ENCODE peak calls at places on chromosomes 5 and 9, in seven cellular contexts. One of them, this sample, is unnamed.

GRCh38 chr5:52579391-52579790 is 208.3 kb upstream of the ITGA1 start:
- DNase-seq in left ventricle myocardium inferior: no peak
- DNase-seq in K562: no peak
- DNase-seq in pancreas: no peak
- DNase-seq in CD8-positive, alpha-beta T cell: no peak
- DNase-seq in tibial nerve: no peak
- DNase-seq in mammary epithelial cell: peak; percentile 39
- DNase-seq in this sample: no peak

GRCh38 chr5:149671544-149671943 is 58.6 kb upstream of the PPARGC1B start:
- DNase-seq in K562: no peak
- DNase-seq in tibial nerve: no peak
- DNase-seq in CD8-positive, alpha-beta T cell: no peak
- DNase-seq in mammary epithelial cell: peak; percentile 33
- DNase-seq in left ventricle myocardium inferior: no peak
- DNase-seq in pancreas: no peak
- DNase-seq in this sample: no peak

GRCh38 chr9:105385372-105385985 is 62.4 kb upstream of the FSD1L start:
- DNase-seq in CD8-positive, alpha-beta T cell: peak; percentile 22
- DNase-seq in mammary epithelial cell: peak; percentile 49
- DNase-seq in left ventricle myocardium inferior: peak; percentile 20
- DNase-seq in tibial nerve: no peak
- DNase-seq in K562: no peak
- DNase-seq in pancreas: no peak
- DNase-seq in this sample: peak; percentile 46

GRCh38 chr9:36154213-36154952 is 14.8 kb upstream of the CCIN start:
- DNase-seq in CD8-positive, alpha-beta T cell: no peak
- DNase-seq in pancreas: no peak
- DNase-seq in K562: no peak
- DNase-seq in mammary epithelial cell: no peak
- DNase-seq in tibial nerve: no peak
- DNase-seq in left ventricle myocardium inferior: no peak
- DNase-seq in this sample: peak; percentile 26

GRCh38 chr5:96785271-96785670 is 22.5 kb downstream of the ERAP1 start:
- DNase-seq in pancreas: no peak
- DNase-seq in mammary epithelial cell: no peak
- DNase-seq in K562: no peak
- DNase-seq in tibial nerve: no peak
- DNase-seq in CD8-positive, alpha-beta T cell: no peak
- DNase-seq in left ventricle myocardium inferior: no peak
- DNase-seq in this sample: no peak

GRCh38 chr9:36332006-36332405 is 68.1 kb downstream of the RNF38 start:
- DNase-seq in mammary epithelial cell: no peak
- DNase-seq in tibial nerve: no peak
- DNase-seq in K562: no peak
- DNase-seq in pancreas: no peak
- DNase-seq in CD8-positive, alpha-beta T cell: no peak
- DNase-seq in left ventricle myocardium inferior: no peak
- DNase-seq in this sample: no peak

GRCh38 chr5:102048940-102049339 is 247.1 kb downstream of the SLCO4C1 start:
- DNase-seq in left ventricle myocardium inferior: no peak
- DNase-seq in pancreas: no peak
- DNase-seq in CD8-positive, alpha-beta T cell: no peak
- DNase-seq in K562: no peak
- DNase-seq in tibial nerve: no peak
- DNase-seq in mammary epithelial cell: no peak
- DNase-seq in this sample: no peak

GRCh38 chr9:20351715-20352114 is 270.6 kb downstream of the MLLT3 start:
- DNase-seq in mammary epithelial cell: no peak
- DNase-seq in tibial nerve: no peak
- DNase-seq in left ventricle myocardium inferior: no peak
- DNase-seq in K562: no peak
- DNase-seq in CD8-positive, alpha-beta T cell: no peak
- DNase-seq in pancreas: peak; percentile 15
- DNase-seq in this sample: no peak

GRCh38 chr9:76018244-76018643 is 127.8 kb downstream of the PCSK5 start:
- DNase-seq in mammary epithelial cell: no peak
- DNase-seq in left ventricle myocardium inferior: no peak
- DNase-seq in pancreas: peak; percentile 11
- DNase-seq in tibial nerve: no peak
- DNase-seq in K562: no peak
- DNase-seq in CD8-positive, alpha-beta T cell: no peak
- DNase-seq in this sample: no peak

GRCh38 chr5:94884294-94884693 is 265.8 kb downstream of the SLF1 start:
- DNase-seq in K562: no peak
- DNase-seq in left ventricle myocardium inferior: no peak
- DNase-seq in CD8-positive, alpha-beta T cell: no peak
- DNase-seq in mammary epithelial cell: no peak
- DNase-seq in pancreas: no peak
- DNase-seq in tibial nerve: peak; percentile 28
- DNase-seq in this sample: no peak

GRCh38 chr9:122904466-122904822 is 715 bp downstream of the RC3H2 start:
- DNase-seq in tibial nerve: no peak
- DNase-seq in K562: no peak
- DNase-seq in left ventricle myocardium inferior: no peak
- DNase-seq in CD8-positive, alpha-beta T cell: peak; percentile 33
- DNase-seq in mammary epithelial cell: peak; percentile 47
- DNase-seq in pancreas: no peak
- DNase-seq in this sample: no peak

GRCh38 chr9:136881691-136882108 is 4.6 kb upstream of the TRAF2 start:
- DNase-seq in tibial nerve: no peak
- DNase-seq in K562: no peak
- DNase-seq in mammary epithelial cell: peak; percentile 19
- DNase-seq in CD8-positive, alpha-beta T cell: peak; percentile 53
- DNase-seq in left ventricle myocardium inferior: no peak
- DNase-seq in pancreas: no peak
- DNase-seq in this sample: no peak

GRCh38 chr5:106699198-106699597 is 971.5 kb downstream of the EFNA5 start:
- DNase-seq in mammary epithelial cell: no peak
- DNase-seq in tibial nerve: no peak
- DNase-seq in CD8-positive, alpha-beta T cell: no peak
- DNase-seq in left ventricle myocardium inferior: no peak
- DNase-seq in pancreas: no peak
- DNase-seq in K562: no peak
- DNase-seq in this sample: no peak

GRCh38 chr5:78803386-78803785 is 154.8 kb upstream of the LHFPL2 start:
- DNase-seq in pancreas: peak; percentile 14
- DNase-seq in CD8-positive, alpha-beta T cell: no peak
- DNase-seq in left ventricle myocardium inferior: peak; percentile 80
- DNase-seq in K562: no peak
- DNase-seq in mammary epithelial cell: no peak
- DNase-seq in tibial nerve: peak; percentile 34
- DNase-seq in this sample: peak; percentile 76

GRCh38 chr5:79931866-79932265 is 59.2 kb downstream of the MTX3 start:
- DNase-seq in pancreas: no peak
- DNase-seq in K562: no peak
- DNase-seq in mammary epithelial cell: no peak
- DNase-seq in left ventricle myocardium inferior: no peak
- DNase-seq in tibial nerve: no peak
- DNase-seq in CD8-positive, alpha-beta T cell: no peak
- DNase-seq in this sample: no peak

GRCh38 chr5:3313569-3313968 is 282.1 kb upstream of the IRX1 start:
- DNase-seq in tibial nerve: no peak
- DNase-seq in left ventricle myocardium inferior: no peak
- DNase-seq in mammary epithelial cell: no peak
- DNase-seq in CD8-positive, alpha-beta T cell: no peak
- DNase-seq in pancreas: no peak
- DNase-seq in K562: no peak
- DNase-seq in this sample: no peak

GRCh38 chr9:123225995-123226394 is 42.4 kb downstream of the STRBP start:
- DNase-seq in mammary epithelial cell: peak; percentile 71
- DNase-seq in CD8-positive, alpha-beta T cell: no peak
- DNase-seq in pancreas: no peak
- DNase-seq in tibial nerve: no peak
- DNase-seq in left ventricle myocardium inferior: no peak
- DNase-seq in K562: no peak
- DNase-seq in this sample: no peak

GRCh38 chr5:180950291-180950949 is 38.2 kb upstream of the BTNL3 start:
- DNase-seq in pancreas: no peak
- DNase-seq in mammary epithelial cell: peak; percentile 36
- DNase-seq in left ventricle myocardium inferior: no peak
- DNase-seq in CD8-positive, alpha-beta T cell: no peak
- DNase-seq in K562: no peak
- DNase-seq in tibial nerve: no peak
- DNase-seq in this sample: no peak

GRCh38 chr5:6715271-6715670 is 2.0 kb downstream of the TENT4A start:
- DNase-seq in left ventricle myocardium inferior: no peak
- DNase-seq in tibial nerve: no peak
- DNase-seq in pancreas: no peak
- DNase-seq in K562: no peak
- DNase-seq in mammary epithelial cell: no peak
- DNase-seq in CD8-positive, alpha-beta T cell: no peak
- DNase-seq in this sample: no peak

GRCh38 chr5:173963867-173964429 is 25.0 kb upstream of the C5orf47 start:
- DNase-seq in CD8-positive, alpha-beta T cell: no peak
- DNase-seq in K562: no peak
- DNase-seq in mammary epithelial cell: peak; percentile 24
- DNase-seq in tibial nerve: no peak
- DNase-seq in pancreas: no peak
- DNase-seq in left ventricle myocardium inferior: no peak
- DNase-seq in this sample: no peak

GRCh38 chr5:139700711-139701693 is 52.9 kb downstream of the CXXC5 start:
- DNase-seq in CD8-positive, alpha-beta T cell: no peak
- DNase-seq in pancreas: no peak
- DNase-seq in mammary epithelial cell: no peak
- DNase-seq in K562: peak; percentile 34
- DNase-seq in tibial nerve: no peak
- DNase-seq in left ventricle myocardium inferior: no peak
- DNase-seq in this sample: no peak

GRCh38 chr9:35756275-35756742 is 2.2 kb upstream of the MSMP start:
- DNase-seq in pancreas: peak; percentile 77
- DNase-seq in CD8-positive, alpha-beta T cell: peak; percentile 80
- DNase-seq in mammary epithelial cell: no peak
- DNase-seq in tibial nerve: no peak
- DNase-seq in K562: no peak
- DNase-seq in left ventricle myocardium inferior: peak; percentile 50
- DNase-seq in this sample: peak; percentile 64

GRCh38 chr5:172169216-172169615 is 18.8 kb downstream of the STK10 start:
- DNase-seq in pancreas: no peak
- DNase-seq in left ventricle myocardium inferior: no peak
- DNase-seq in CD8-positive, alpha-beta T cell: no peak
- DNase-seq in K562: no peak
- DNase-seq in tibial nerve: no peak
- DNase-seq in mammary epithelial cell: no peak
- DNase-seq in this sample: no peak

GRCh38 chr5:172173771-172174170 is 14.3 kb downstream of the STK10 start:
- DNase-seq in K562: no peak
- DNase-seq in left ventricle myocardium inferior: no peak
- DNase-seq in mammary epithelial cell: peak; percentile 89
- DNase-seq in pancreas: no peak
- DNase-seq in CD8-positive, alpha-beta T cell: peak; percentile 71
- DNase-seq in tibial nerve: no peak
- DNase-seq in this sample: no peak

GRCh38 chr5:172170251-172170701 is 17.7 kb downstream of the STK10 start:
- DNase-seq in left ventricle myocardium inferior: peak; percentile 41
- DNase-seq in pancreas: no peak
- DNase-seq in CD8-positive, alpha-beta T cell: no peak
- DNase-seq in K562: no peak
- DNase-seq in tibial nerve: no peak
- DNase-seq in mammary epithelial cell: no peak
- DNase-seq in this sample: no peak

GRCh38 chr5:172172912-172173591 is 15.0 kb downstream of the STK10 start:
- DNase-seq in pancreas: no peak
- DNase-seq in left ventricle myocardium inferior: peak; percentile 59
- DNase-seq in mammary epithelial cell: no peak
- DNase-seq in tibial nerve: no peak
- DNase-seq in K562: no peak
- DNase-seq in CD8-positive, alpha-beta T cell: no peak
- DNase-seq in this sample: no peak

GRCh38 chr5:172171118-172171775 is 16.8 kb downstream of the STK10 start:
- DNase-seq in tibial nerve: no peak
- DNase-seq in CD8-positive, alpha-beta T cell: no peak
- DNase-seq in mammary epithelial cell: no peak
- DNase-seq in left ventricle myocardium inferior: no peak
- DNase-seq in pancreas: no peak
- DNase-seq in K562: no peak
- DNase-seq in this sample: no peak
- H3K4me3 ChIP-seq in tibial nerve: no peak overlapping the region
- H3K4me3 ChIP-seq in CD8-positive, alpha-beta T cell: no peak overlapping the region
- H3K4me3 ChIP-seq in mammary epithelial cell: no peak overlapping the region
- H3K4me3 ChIP-seq in left ventricle myocardium inferior: no peak overlapping the region
- H3K4me3 ChIP-seq in pancreas: no peak overlapping the region
- H3K4me3 ChIP-seq in K562: no peak overlapping the region
- H3K4me3 ChIP-seq in this sample: no peak overlapping the region

GRCh38 chr9:95477441-95477840 is 39.3 kb downstream of the PTCH1 start:
- DNase-seq in K562: no peak
- DNase-seq in tibial nerve: no peak
- DNase-seq in mammary epithelial cell: no peak
- DNase-seq in CD8-positive, alpha-beta T cell: no peak
- DNase-seq in pancreas: peak; percentile 30
- DNase-seq in left ventricle myocardium inferior: no peak
- DNase-seq in this sample: no peak
- H3K36me3 ChIP-seq in K562: peaks cover 60% of the 10 kb centered on the region
- H3K36me3 ChIP-seq in tibial nerve: no peaks in the 10 kb centered on the region
- H3K36me3 ChIP-seq in mammary epithelial cell: no peaks in the 10 kb centered on the region
- H3K36me3 ChIP-seq in CD8-positive, alpha-beta T cell: peaks cover 50% of the 10 kb centered on the region
- H3K36me3 ChIP-seq in pancreas: no peaks in the 10 kb centered on the region
- H3K36me3 ChIP-seq in left ventricle myocardium inferior: peaks cover 79% of the 10 kb centered on the region
- H3K36me3 ChIP-seq in this sample: no peaks in the 10 kb centered on the region

DNA sequence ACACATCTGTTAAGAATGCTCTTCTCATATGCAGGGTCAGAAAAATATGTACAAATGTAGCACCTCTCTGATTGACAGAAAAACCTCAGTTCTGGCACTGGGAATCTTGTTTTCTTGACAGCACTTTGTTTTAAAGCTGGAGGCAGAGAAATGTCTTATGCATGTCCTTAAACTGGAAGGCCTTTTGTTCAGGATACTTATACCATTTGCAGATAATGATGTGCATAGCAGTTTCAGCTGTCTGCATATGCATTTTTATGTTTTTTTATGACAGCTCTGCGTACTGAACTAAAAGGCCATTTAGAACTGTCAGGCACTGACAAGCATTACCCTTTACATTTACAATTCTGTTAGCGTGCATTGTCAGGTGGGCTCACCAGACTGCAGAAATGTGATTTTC is 567.8 kb downstream of the EBF1 start:
- DNase-seq in pancreas: no peak
- DNase-seq in CD8-positive, alpha-beta T cell: no peak
- DNase-seq in tibial nerve: no peak
- DNase-seq in mammary epithelial cell: no peak
- DNase-seq in left ventricle myocardium inferior: no peak
- DNase-seq in K562: no peak
- DNase-seq in this sample: no peak
- TF ChIP-seq CTCF in pancreas: no peak
- TF ChIP-seq CTCF in CD8-positive, alpha-beta T cell: no peak
- TF ChIP-seq CTCF in tibial nerve: no peak
- TF ChIP-seq CTCF in mammary epithelial cell: no peak
- TF ChIP-seq CTCF in left ventricle myocardium inferior: no peak
- TF ChIP-seq CTCF in K562: no peak
- TF ChIP-seq CTCF in this sample: no peak

DNA sequence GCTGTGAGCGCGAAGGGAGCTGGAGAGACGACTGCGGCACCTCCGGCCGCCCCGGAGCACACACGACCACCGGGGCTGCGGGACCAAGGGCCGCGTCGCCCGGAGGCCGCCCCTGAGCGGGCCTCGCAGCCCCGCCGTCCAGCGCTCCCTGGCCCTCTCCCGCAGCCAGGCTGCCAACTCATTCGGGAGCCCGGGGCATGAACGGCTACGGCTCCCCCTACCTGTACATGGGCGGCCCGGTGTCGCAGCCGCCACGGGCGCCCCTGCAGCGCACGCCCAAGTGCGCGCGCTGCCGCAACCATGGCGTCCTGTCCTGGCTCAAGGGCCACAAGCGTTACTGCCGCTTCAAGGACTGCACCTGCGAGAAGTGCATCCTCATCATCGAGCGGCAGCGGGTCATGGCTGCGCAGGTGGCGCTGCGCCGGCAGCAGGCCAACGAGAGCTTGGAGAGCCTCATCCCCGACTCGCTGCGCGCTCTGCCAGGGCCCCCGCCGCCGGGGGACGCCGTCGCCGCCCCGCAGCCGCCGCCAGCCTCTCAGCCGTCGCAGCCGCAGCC is 428 bp downstream of the DMRT3 start:
- DNase-seq in CD8-positive, alpha-beta T cell: no peak
- DNase-seq in tibial nerve: no peak
- DNase-seq in mammary epithelial cell: peak; percentile 24
- DNase-seq in pancreas: no peak
- DNase-seq in left ventricle myocardium inferior: no peak
- DNase-seq in K562: no peak
- DNase-seq in this sample: no peak
- H3K4me3 ChIP-seq in CD8-positive, alpha-beta T cell: no peak overlapping the region
- H3K4me3 ChIP-seq in tibial nerve: no peak overlapping the region
- H3K4me3 ChIP-seq in mammary epithelial cell: no peak overlapping the region
- H3K4me3 ChIP-seq in pancreas: no peak overlapping the region
- H3K4me3 ChIP-seq in left ventricle myocardium inferior: peak overlapping the region; percentile 30
- H3K4me3 ChIP-seq in K562: no peak overlapping the region
- H3K4me3 ChIP-seq in this sample: no peak overlapping the region

This sample was measured in ovary.